ENCODE peak calls at places on chromosomes 2 and 18, in five cellular contexts. One of them, this sample, is unnamed.
A peak's percentile ranks its signal among the peaks of the same experiment; 100 is the strongest.

GRCh38 chr2:53768233-53768542 is 584 bp downstream of the CHAC2 start:
- DNase-seq in lung: no peak
- DNase-seq in hypothalamus: no peak
- DNase-seq in lung microvascular endothelial cell: peak; percentile 8
- DNase-seq in stromal cell of bone marrow: no peak
- DNase-seq in this sample: peak; percentile 72

GRCh38 chr18:27839141-27839540 is 337.8 kb downstream of the CDH2 start:
- DNase-seq in lung microvascular endothelial cell: no peak
- DNase-seq in hypothalamus: no peak
- DNase-seq in lung: no peak
- DNase-seq in stromal cell of bone marrow: no peak
- DNase-seq in this sample: no peak

GRCh38 chr2:57050007-57050406 is 866.2 kb downstream of the CCDC85A start:
- DNase-seq in lung: no peak
- DNase-seq in lung microvascular endothelial cell: no peak
- DNase-seq in hypothalamus: no peak
- DNase-seq in stromal cell of bone marrow: no peak
- DNase-seq in this sample: no peak

GRCh38 chr2:37105150-37105549 is 20.8 kb downstream of the GPATCH11 start:
- DNase-seq in stromal cell of bone marrow: no peak
- DNase-seq in lung: no peak
- DNase-seq in hypothalamus: no peak
- DNase-seq in lung microvascular endothelial cell: no peak
- DNase-seq in this sample: no peak

GRCh38 chr2:191190861-191191552 is 40.2 kb upstream of the STAT4 start:
- DNase-seq in lung: no peak
- DNase-seq in hypothalamus: no peak
- DNase-seq in lung microvascular endothelial cell: no peak
- DNase-seq in stromal cell of bone marrow: no peak
- DNase-seq in this sample: no peak

GRCh38 chr2:15260196-15260595 is 300.9 kb downstream of the NBAS start:
- DNase-seq in hypothalamus: no peak
- DNase-seq in lung microvascular endothelial cell: no peak
- DNase-seq in stromal cell of bone marrow: no peak
- DNase-seq in lung: no peak
- DNase-seq in this sample: no peak

GRCh38 chr18:34122724-34123334 is 101.9 kb downstream of the NOL4 start:
- DNase-seq in stromal cell of bone marrow: peak; percentile 33
- DNase-seq in hypothalamus: no peak
- DNase-seq in lung: peak; percentile 31
- DNase-seq in lung microvascular endothelial cell: peak; percentile 69
- DNase-seq in this sample: peak; percentile 78

GRCh38 chr2:103292570-103293265 is 530.9 kb downstream of the TMEM182 start:
- DNase-seq in hypothalamus: no peak
- DNase-seq in lung: no peak
- DNase-seq in lung microvascular endothelial cell: no peak
- DNase-seq in stromal cell of bone marrow: no peak
- DNase-seq in this sample: no peak

GRCh38 chr2:112725545-112726457 is 5.0 kb downstream of the NT5DC4 start:
- DNase-seq in lung microvascular endothelial cell: no peak
- DNase-seq in hypothalamus: no peak
- DNase-seq in stromal cell of bone marrow: no peak
- DNase-seq in lung: no peak
- DNase-seq in this sample: no peak

GRCh38 chr2:232292395-232293154 is 86.0 kb upstream of the ALPP start:
- DNase-seq in lung microvascular endothelial cell: peak; percentile 56
- DNase-seq in hypothalamus: no peak
- DNase-seq in lung: peak; percentile 54
- DNase-seq in stromal cell of bone marrow: peak; percentile 21
- DNase-seq in this sample: peak; percentile 63

GRCh38 chr2:71336802-71337201 is 5.2 kb downstream of the ZNF638 start:
- DNase-seq in lung microvascular endothelial cell: no peak
- DNase-seq in hypothalamus: no peak
- DNase-seq in lung: no peak
- DNase-seq in stromal cell of bone marrow: peak; percentile 65
- DNase-seq in this sample: no peak

GRCh38 chr2:117944816-117945215 is 69.1 kb downstream of the CCDC93 start:
- DNase-seq in lung: no peak
- DNase-seq in hypothalamus: no peak
- DNase-seq in stromal cell of bone marrow: no peak
- DNase-seq in lung microvascular endothelial cell: no peak
- DNase-seq in this sample: no peak

GRCh38 chr2:67633212-67633856 is 236.2 kb downstream of the ETAA1 start:
- DNase-seq in stromal cell of bone marrow: no peak
- DNase-seq in lung: no peak
- DNase-seq in hypothalamus: no peak
- DNase-seq in lung microvascular endothelial cell: no peak
- DNase-seq in this sample: no peak

GRCh38 chr18:28366667-28367066 is 189.7 kb upstream of the CDH2 start:
- DNase-seq in stromal cell of bone marrow: no peak
- DNase-seq in lung: no peak
- DNase-seq in lung microvascular endothelial cell: no peak
- DNase-seq in hypothalamus: no peak
- DNase-seq in this sample: no peak

GRCh38 chr2:120754067-120754960 is 18.6 kb downstream of the GLI2 start:
- DNase-seq in stromal cell of bone marrow: no peak
- DNase-seq in lung: no peak
- DNase-seq in hypothalamus: no peak
- DNase-seq in lung microvascular endothelial cell: peak; percentile 66
- DNase-seq in this sample: no peak

GRCh38 chr2:121532347-121532766 is 1.7 kb downstream of the RNU4ATAC start:
- DNase-seq in stromal cell of bone marrow: no peak
- DNase-seq in lung microvascular endothelial cell: peak; percentile 28
- DNase-seq in lung: no peak
- DNase-seq in hypothalamus: no peak
- DNase-seq in this sample: peak; percentile 15